ENCODE peak calls at places on chromosome 17, in four cellular contexts. M is sigmoid colon, H is SK-N-SH, P is Caco-2. X is an unnamed sample.

GRCh38 chr17:1590031-1590746 is 27.6 kb upstream of the PITPNA start:
- DNase-seq in P (peak), M (no peak), H (no peak), X (peak)

GRCh38 chr17:7141824-7142223 is 27.2 kb upstream of the ASGR2 start:
- DNase-seq in M (no peak), P (peak), H (no peak), X (no peak)

GRCh38 chr17:43940630-43941029 is 1.6 kb downstream of the PPY start:
- DNase-seq in H (peak), P (peak), M (no peak), X (no peak)

GRCh38 chr17:40903129-40903847 is 18.2 kb upstream of the KRT20 start:
- DNase-seq in M (no peak), H (no peak), P (peak), X (no peak)

GRCh38 chr17:20234266-20234665 is 225.1 kb downstream of the SPECC1 start:
- DNase-seq in H (no peak), P (no peak), M (no peak), X (no peak)

GRCh38 chr17:55134486-55135157 is 130.1 kb upstream of the HLF start:
- DNase-seq in P (no peak), H (no peak), M (no peak), X (no peak)

GRCh38 chr17:12431188-12431587 is 234.5 kb upstream of the MYOCD start:
- DNase-seq in P (no peak), M (no peak), H (no peak), X (no peak)

GRCh38 chr17:14553847-14554246 is 253.0 kb downstream of the HS3ST3B1 start:
- DNase-seq in M (no peak), P (no peak), H (no peak), X (no peak)

GRCh38 chr17:46995841-46996571 is 17.0 kb upstream of the RPRML start:
- DNase-seq in H (no peak), P (no peak), M (no peak), X (no peak)

GRCh38 chr17:21275579-21276339 is 8.8 kb upstream of the MAP2K3 start:
- DNase-seq in M (peak), H (peak), P (peak), X (peak)
- TF ChIP-seq CTCF in M (no peak), H (no peak), P (no peak), X (no peak)

DNA sequence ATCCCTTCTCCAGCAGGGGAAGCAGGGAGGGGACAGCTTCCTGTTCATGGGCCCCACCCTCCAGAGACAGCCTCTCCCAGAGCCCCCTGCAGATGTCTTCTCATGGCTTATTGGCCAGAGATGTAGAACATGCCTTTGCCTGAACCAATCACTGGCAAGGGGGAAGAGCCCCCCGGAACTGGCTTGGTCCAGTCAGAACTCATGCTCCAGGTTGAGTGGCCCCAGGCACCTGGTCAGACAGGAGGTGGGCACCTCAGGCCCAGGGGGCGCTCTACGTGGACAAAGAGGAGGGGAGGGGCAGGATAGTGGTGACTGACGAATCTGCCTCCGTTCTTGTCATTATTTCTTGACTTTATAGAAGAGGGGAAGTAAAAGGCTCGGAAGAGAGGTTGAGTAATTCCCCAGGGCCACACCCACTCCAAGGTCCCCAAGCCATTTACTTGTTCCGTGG is 23.6 kb downstream of the RAB11FIP4 start:
- DNase-seq in H (no peak), P (no peak), M (no peak), X (no peak)
- TF ChIP-seq CTCF in H (no peak), P (no peak), M (no peak), X (no peak)

GRCh38 chr17:67016039-67016762 is 28.2 kb upstream of the CACNG1 start:
- DNase-seq in M (no peak), H (no peak), P (no peak), X (no peak)
- TF ChIP-seq CTCF in M (no peak), H (no peak), P (no peak), X (no peak)

GRCh38 chr17:77510133-77510796 is 369.5 kb downstream of the SEC14L1 start:
- DNase-seq in H (no peak), M (peak), P (no peak), X (no peak)

GRCh38 chr17:77513045-77513444 is 372.3 kb downstream of the SEC14L1 start:
- DNase-seq in H (no peak), P (no peak), M (no peak), X (no peak)

GRCh38 chr17:77512062-77512946 is 371.5 kb downstream of the SEC14L1 start:
- DNase-seq in H (no peak), P (no peak), M (no peak), X (no peak)

GRCh38 chr17:77509599-77509998 is 368.8 kb downstream of the SEC14L1 start:
- DNase-seq in M (no peak), P (no peak), H (no peak), X (no peak)

GRCh38 chr17:77511514-77512061 is 370.8 kb downstream of the SEC14L1 start:
- DNase-seq in H (no peak), P (no peak), M (no peak), X (no peak)
- TF ChIP-seq CTCF in H (no peak), P (no peak), M (no peak), X (no peak)

DNA sequence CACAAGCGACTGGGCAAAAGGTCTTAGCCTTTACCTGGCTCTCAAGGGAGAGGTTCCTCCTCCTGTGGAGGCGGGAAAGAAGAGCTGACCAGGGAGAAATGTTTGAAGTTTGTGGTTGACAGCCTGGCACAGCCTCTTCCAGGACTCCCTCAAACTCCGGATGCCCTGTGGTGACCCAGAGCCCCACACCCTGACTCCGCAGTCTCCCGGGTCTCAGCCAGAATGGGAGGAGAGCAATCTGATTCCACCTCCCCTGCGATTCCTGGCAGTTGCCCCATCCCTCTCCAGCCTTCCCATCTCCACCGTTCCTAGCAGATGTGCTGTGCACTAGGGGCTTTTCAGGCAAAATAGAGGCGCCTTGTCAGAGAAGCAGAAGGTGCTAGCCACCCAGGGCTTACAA is 5.5 kb upstream of the DNAI2 start:
- DNase-seq in H (no peak), M (no peak), P (no peak), X (no peak)
- TF ChIP-seq CTCF in H (no peak), M (no peak), P (no peak), X (no peak)

GRCh38 chr17:81254955-81255717 is 16.0 kb downstream of the NDUFAF8 start:
- DNase-seq in P (peak), H (no peak), M (peak), X (peak)
- TF ChIP-seq CTCF in P (peak), H (peak), M (peak), X (no peak)

X was measured in lung.